ENCODE peak calls at places on chromosomes 3 and 15, in six cellular contexts. One of them, this sample, is unnamed. For H3K9me3, the result is how much of the 10 kb centered on the place peaks cover.

GRCh38 chr15:63030101-63030528 is 12.4 kb upstream of the TPM1 start:
- DNase-seq in transverse colon: no peak
- DNase-seq in sigmoid colon: peak
- DNase-seq in A549: no peak
- DNase-seq in SK-N-SH: no peak
- DNase-seq in ovary: no peak
- DNase-seq in this sample: no peak

GRCh38 chr3:155069729-155070128 is 10.4 kb upstream of the MME start:
- DNase-seq in transverse colon: no peak
- DNase-seq in SK-N-SH: no peak
- DNase-seq in sigmoid colon: no peak
- DNase-seq in ovary: no peak
- DNase-seq in A549: no peak
- DNase-seq in this sample: no peak

GRCh38 chr3:194487289-194488006 is 646 bp upstream of the ATP13A3 start:
- DNase-seq in ovary: peak
- DNase-seq in SK-N-SH: peak
- DNase-seq in sigmoid colon: peak
- DNase-seq in transverse colon: peak
- DNase-seq in A549: no peak
- DNase-seq in this sample: peak

GRCh38 chr15:23695282-23695681 is 8.2 kb upstream of the NDN start:
- DNase-seq in transverse colon: no peak
- DNase-seq in SK-N-SH: no peak
- DNase-seq in A549: no peak
- DNase-seq in sigmoid colon: no peak
- DNase-seq in ovary: no peak
- DNase-seq in this sample: no peak

GRCh38 chr15:42427429-42428223 is 63.3 kb downstream of the ZNF106 start:
- DNase-seq in sigmoid colon: no peak
- DNase-seq in transverse colon: no peak
- DNase-seq in SK-N-SH: no peak
- DNase-seq in ovary: no peak
- DNase-seq in A549: no peak
- DNase-seq in this sample: no peak

GRCh38 chr3:29757054-29757777 is 476.3 kb downstream of the RBMS3 start:
- DNase-seq in SK-N-SH: no peak
- DNase-seq in sigmoid colon: no peak
- DNase-seq in ovary: no peak
- DNase-seq in transverse colon: no peak
- DNase-seq in A549: no peak
- DNase-seq in this sample: no peak

GRCh38 chr3:13825317-13825590 is 54.6 kb downstream of the WNT7A start:
- DNase-seq in SK-N-SH: no peak
- DNase-seq in A549: no peak
- DNase-seq in transverse colon: no peak
- DNase-seq in sigmoid colon: no peak
- DNase-seq in ovary: no peak
- DNase-seq in this sample: no peak

GRCh38 chr3:111362286-111363009 is 179.5 kb upstream of the CD96 start:
- DNase-seq in transverse colon: no peak
- DNase-seq in sigmoid colon: no peak
- DNase-seq in SK-N-SH: no peak
- DNase-seq in ovary: no peak
- DNase-seq in A549: no peak
- DNase-seq in this sample: no peak

GRCh38 chr15:87610366-87610765 is 646.2 kb downstream of the NTRK3 start:
- DNase-seq in sigmoid colon: no peak
- DNase-seq in ovary: no peak
- DNase-seq in A549: no peak
- DNase-seq in transverse colon: no peak
- DNase-seq in SK-N-SH: no peak
- DNase-seq in this sample: no peak

GRCh38 chr15:70469182-70469581 is 294.2 kb downstream of the UACA start:
- DNase-seq in A549: no peak
- DNase-seq in SK-N-SH: no peak
- DNase-seq in transverse colon: no peak
- DNase-seq in ovary: no peak
- DNase-seq in sigmoid colon: no peak
- DNase-seq in this sample: no peak

GRCh38 chr15:66879968-66880367 is 177.9 kb downstream of the SMAD6 start:
- DNase-seq in transverse colon: no peak
- DNase-seq in A549: no peak
- DNase-seq in SK-N-SH: no peak
- DNase-seq in ovary: no peak
- DNase-seq in sigmoid colon: peak
- DNase-seq in this sample: no peak

GRCh38 chr3:71397046-71397445 is 186.5 kb downstream of the FOXP1 start:
- DNase-seq in sigmoid colon: no peak
- DNase-seq in ovary: no peak
- DNase-seq in A549: peak
- DNase-seq in SK-N-SH: peak
- DNase-seq in transverse colon: peak
- DNase-seq in this sample: no peak

GRCh38 chr3:130627143-130627849 is 110.3 kb downstream of the COL6A6 start:
- DNase-seq in transverse colon: no peak
- DNase-seq in A549: no peak
- DNase-seq in sigmoid colon: no peak
- DNase-seq in SK-N-SH: no peak
- DNase-seq in ovary: no peak
- DNase-seq in this sample: no peak

GRCh38 chr3:158213461-158213860 is 103.6 kb downstream of the RSRC1 start:
- DNase-seq in SK-N-SH: no peak
- DNase-seq in ovary: no peak
- DNase-seq in A549: no peak
- DNase-seq in sigmoid colon: no peak
- DNase-seq in transverse colon: no peak
- DNase-seq in this sample: no peak

GRCh38 chr3:9736831-9737230 is 5.3 kb downstream of the BRPF1 start:
- DNase-seq in A549: no peak
- DNase-seq in SK-N-SH: no peak
- DNase-seq in ovary: no peak
- DNase-seq in transverse colon: no peak
- DNase-seq in sigmoid colon: no peak
- DNase-seq in this sample: no peak

GRCh38 chr3:38397320-38397719 is 50.7 kb downstream of the XYLB start:
- DNase-seq in ovary: no peak
- DNase-seq in SK-N-SH: no peak
- DNase-seq in transverse colon: no peak
- DNase-seq in sigmoid colon: no peak
- DNase-seq in A549: no peak
- DNase-seq in this sample: no peak

GRCh38 chr15:60353245-60353940 is 44.4 kb downstream of the ANXA2 start:
- DNase-seq in ovary: no peak
- DNase-seq in transverse colon: no peak
- DNase-seq in SK-N-SH: no peak
- DNase-seq in A549: no peak
- DNase-seq in sigmoid colon: no peak
- DNase-seq in this sample: no peak

GRCh38 chr15:98873441-98874218 is 134.0 kb downstream of the PGPEP1L start:
- DNase-seq in SK-N-SH: no peak
- DNase-seq in transverse colon: no peak
- DNase-seq in A549: peak
- DNase-seq in ovary: no peak
- DNase-seq in sigmoid colon: no peak
- DNase-seq in this sample: peak

GRCh38 chr3:171978390-171978789 is 61.0 kb upstream of the FNDC3B start:
- DNase-seq in A549: no peak
- DNase-seq in transverse colon: no peak
- DNase-seq in sigmoid colon: no peak
- DNase-seq in SK-N-SH: no peak
- DNase-seq in ovary: no peak
- DNase-seq in this sample: no peak

GRCh38 chr15:99361541-99362185 is 110.4 kb downstream of the LRRC28 start:
- DNase-seq in ovary: no peak
- DNase-seq in A549: no peak
- DNase-seq in transverse colon: no peak
- DNase-seq in sigmoid colon: no peak
- DNase-seq in SK-N-SH: no peak
- DNase-seq in this sample: no peak

GRCh38 chr15:42503822-42504221 is 8.4 kb downstream of the SNAP23 start:
- DNase-seq in sigmoid colon: no peak
- DNase-seq in SK-N-SH: no peak
- DNase-seq in transverse colon: no peak
- DNase-seq in ovary: no peak
- DNase-seq in A549: no peak
- DNase-seq in this sample: no peak

GRCh38 chr3:107227091-107227490 is 150.1 kb upstream of the CCDC54 start:
- DNase-seq in SK-N-SH: no peak
- DNase-seq in sigmoid colon: no peak
- DNase-seq in transverse colon: no peak
- DNase-seq in ovary: no peak
- DNase-seq in A549: no peak
- DNase-seq in this sample: no peak

GRCh38 chr15:24971772-24972171 is 17.0 kb downstream of the SNRPN start:
- DNase-seq in ovary: no peak
- DNase-seq in sigmoid colon: no peak
- DNase-seq in A549: no peak
- DNase-seq in SK-N-SH: no peak
- DNase-seq in transverse colon: no peak
- DNase-seq in this sample: no peak
- H3K9me3 ChIP-seq in ovary: under half
- H3K9me3 ChIP-seq in sigmoid colon: under half
- H3K9me3 ChIP-seq in A549: under half
- H3K9me3 ChIP-seq in SK-N-SH: under half
- H3K9me3 ChIP-seq in transverse colon: under half
- H3K9me3 ChIP-seq in this sample: under half

DNA sequence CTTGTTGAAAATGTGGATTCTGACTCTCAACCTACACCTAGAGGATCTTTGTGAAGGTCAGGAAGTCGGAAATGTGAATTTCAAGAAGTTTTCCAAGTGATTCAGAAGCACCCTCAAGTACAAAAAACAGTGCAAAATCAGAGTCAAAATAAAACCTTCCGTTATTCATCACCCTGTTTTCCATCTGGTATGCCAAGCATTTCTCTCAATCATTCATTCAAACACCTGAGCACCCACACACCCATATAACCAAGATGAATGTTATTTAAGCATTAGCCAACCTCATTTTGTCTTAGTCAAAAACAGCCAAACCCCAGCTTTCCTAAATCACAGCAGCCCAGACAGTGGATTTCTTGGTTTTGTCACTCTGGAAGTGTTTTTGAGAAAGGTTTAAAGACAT is 91.1 kb downstream of the OSBPL10 start:
- DNase-seq in ovary: no peak
- DNase-seq in A549: no peak
- DNase-seq in sigmoid colon: no peak
- DNase-seq in transverse colon: no peak
- DNase-seq in SK-N-SH: no peak
- DNase-seq in this sample: no peak
- H3K4me3 ChIP-seq in ovary: no peak
- H3K4me3 ChIP-seq in A549: no peak
- H3K4me3 ChIP-seq in sigmoid colon: no peak
- H3K4me3 ChIP-seq in transverse colon: no peak
- H3K4me3 ChIP-seq in SK-N-SH: no peak
- H3K4me3 ChIP-seq in this sample: no peak

DNA sequence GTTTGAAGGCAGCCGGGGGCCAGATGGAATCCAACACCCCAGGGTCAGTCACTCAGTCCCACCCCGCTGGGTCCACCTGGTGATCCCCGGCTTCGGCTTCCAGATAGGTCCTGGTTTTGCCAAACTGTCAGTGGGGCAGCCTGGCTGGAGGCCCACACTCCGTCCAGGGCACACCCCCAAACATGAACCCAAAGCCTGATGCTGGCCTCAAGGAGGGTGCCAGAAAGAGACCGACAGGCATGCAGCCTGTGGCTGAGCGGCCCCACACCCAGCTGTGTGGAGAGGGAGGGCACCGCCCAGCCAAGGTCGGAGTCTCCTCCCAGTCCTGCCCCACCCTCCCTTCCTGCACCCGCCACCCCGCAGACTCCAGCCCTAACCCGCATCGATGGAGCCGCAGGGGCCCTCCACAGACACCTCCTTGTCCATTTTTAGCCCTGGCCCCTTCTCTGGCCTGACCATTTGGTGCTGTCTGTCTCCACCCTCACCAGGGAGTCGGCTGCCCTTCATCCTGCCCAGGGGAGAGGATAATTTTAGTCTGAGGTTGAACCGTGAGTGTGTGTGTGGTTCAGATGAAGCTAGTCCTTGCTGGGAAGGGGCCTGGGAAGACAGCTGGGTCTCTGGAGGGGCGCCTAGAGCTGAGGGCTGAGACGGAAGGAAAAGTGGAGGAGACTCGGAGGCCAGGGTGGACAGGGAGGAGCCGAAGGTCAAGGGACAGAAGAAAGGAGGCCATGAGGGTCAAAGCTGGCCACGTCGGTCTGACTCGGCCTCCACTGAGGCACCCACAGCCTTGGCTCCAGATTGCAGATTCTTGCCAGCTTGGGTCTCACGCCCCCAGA is 23.1 kb downstream of the TNK2 start:
- DNase-seq in A549: no peak
- DNase-seq in sigmoid colon: peak
- DNase-seq in ovary: no peak
- DNase-seq in transverse colon: peak
- DNase-seq in SK-N-SH: no peak
- DNase-seq in this sample: no peak
- TF ChIP-seq EP300 in A549: no peak
- TF ChIP-seq EP300 in sigmoid colon: no peak
- TF ChIP-seq EP300 in ovary: no peak
- TF ChIP-seq EP300 in transverse colon: no peak
- TF ChIP-seq EP300 in SK-N-SH: no peak
- TF ChIP-seq EP300 in this sample: no peak

DNA sequence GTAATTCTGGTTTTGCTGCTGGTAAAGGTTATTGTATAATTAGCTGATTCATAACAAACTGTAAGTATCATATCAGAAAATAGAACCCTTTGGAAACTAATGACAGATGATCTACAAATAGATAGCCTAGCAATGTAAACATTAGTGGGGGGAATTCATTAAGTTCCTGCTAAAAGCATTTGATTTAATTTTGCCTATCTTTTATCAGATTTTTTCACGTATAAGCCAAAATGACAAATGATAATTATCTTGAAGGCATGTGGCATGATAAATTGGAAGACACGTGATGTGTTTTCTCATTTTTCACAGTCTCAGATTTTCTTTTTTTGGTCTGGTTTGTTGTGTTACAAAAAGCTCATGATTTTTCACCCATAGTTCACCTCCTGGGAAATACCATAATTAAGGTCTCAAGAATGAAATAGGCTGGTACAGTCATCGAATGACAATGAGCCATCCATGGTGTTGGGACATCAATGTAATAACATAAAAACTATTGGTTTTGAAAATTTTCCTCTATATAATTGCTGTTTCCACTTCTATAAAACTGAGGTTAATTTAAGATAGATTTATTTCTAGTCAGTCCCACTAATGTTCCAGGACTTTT is 325.9 kb upstream of the TBL1XR1 start:
- DNase-seq in A549: no peak
- DNase-seq in SK-N-SH: peak
- DNase-seq in sigmoid colon: no peak
- DNase-seq in transverse colon: no peak
- DNase-seq in ovary: no peak
- DNase-seq in this sample: no peak
- H3K9me3 ChIP-seq in A549: under half
- H3K9me3 ChIP-seq in SK-N-SH: under half
- H3K9me3 ChIP-seq in sigmoid colon: under half
- H3K9me3 ChIP-seq in transverse colon: under half
- H3K9me3 ChIP-seq in ovary: under half
- H3K9me3 ChIP-seq in this sample: under half